ENCODE peak calls at places on chromosomes 3 and 15, in nine cellular contexts. One of them, this sample, is unnamed.

GRCh38 chr3:194869482-194870169 is 183.9 kb downstream of the FAM43A start:
- DNase-seq in tibial artery: no peak
- DNase-seq in HepG2: no peak
- DNase-seq in A549: peak
- DNase-seq in cardiac fibroblast: peak
- DNase-seq in endodermal cell: no peak
- DNase-seq in right atrium auricular region: no peak
- DNase-seq in HFF-Myc: no peak
- DNase-seq in spleen: no peak
- DNase-seq in this sample: no peak

GRCh38 chr3:82410366-82410765 is 648.9 kb upstream of the GBE1 start:
- DNase-seq in tibial artery: no peak
- DNase-seq in HepG2: no peak
- DNase-seq in A549: no peak
- DNase-seq in cardiac fibroblast: no peak
- DNase-seq in endodermal cell: no peak
- DNase-seq in right atrium auricular region: no peak
- DNase-seq in HFF-Myc: no peak
- DNase-seq in spleen: no peak
- DNase-seq in this sample: no peak

GRCh38 chr3:44584646-44585501 is at the start of gene ZNF660:
- DNase-seq in tibial artery: peak
- DNase-seq in HepG2: peak
- DNase-seq in A549: no peak
- DNase-seq in cardiac fibroblast: peak
- DNase-seq in endodermal cell: peak
- DNase-seq in right atrium auricular region: peak
- DNase-seq in HFF-Myc: peak
- DNase-seq in spleen: peak
- DNase-seq in this sample: peak

GRCh38 chr15:72365844-72366243 is 10.0 kb downstream of the HEXA start:
- DNase-seq in tibial artery: no peak
- DNase-seq in HepG2: no peak
- DNase-seq in A549: no peak
- DNase-seq in cardiac fibroblast: no peak
- DNase-seq in endodermal cell: no peak
- DNase-seq in right atrium auricular region: no peak
- DNase-seq in HFF-Myc: no peak
- DNase-seq in spleen: no peak
- DNase-seq in this sample: no peak

GRCh38 chr15:44009056-44009455 is 182.3 kb downstream of the WDR76 start:
- DNase-seq in tibial artery: no peak
- DNase-seq in HepG2: no peak
- DNase-seq in A549: peak
- DNase-seq in cardiac fibroblast: peak
- DNase-seq in endodermal cell: no peak
- DNase-seq in right atrium auricular region: no peak
- DNase-seq in HFF-Myc: no peak
- DNase-seq in spleen: no peak
- DNase-seq in this sample: no peak

GRCh38 chr3:126737527-126737926 is 33.5 kb downstream of the CHCHD6 start:
- DNase-seq in tibial artery: no peak
- DNase-seq in HepG2: no peak
- DNase-seq in A549: no peak
- DNase-seq in cardiac fibroblast: no peak
- DNase-seq in endodermal cell: peak
- DNase-seq in right atrium auricular region: no peak
- DNase-seq in HFF-Myc: no peak
- DNase-seq in spleen: no peak
- DNase-seq in this sample: no peak

GRCh38 chr15:75644376-75644775 is 3.3 kb upstream of the SNX33 start:
- DNase-seq in tibial artery: no peak
- DNase-seq in HepG2: no peak
- DNase-seq in A549: no peak
- DNase-seq in cardiac fibroblast: no peak
- DNase-seq in endodermal cell: no peak
- DNase-seq in right atrium auricular region: no peak
- DNase-seq in HFF-Myc: no peak
- DNase-seq in spleen: no peak
- DNase-seq in this sample: no peak

GRCh38 chr3:177210744-177211502 is 13.6 kb upstream of the TBL1XR1 start:
- DNase-seq in tibial artery: no peak
- DNase-seq in HepG2: no peak
- DNase-seq in A549: no peak
- DNase-seq in cardiac fibroblast: no peak
- DNase-seq in endodermal cell: no peak
- DNase-seq in right atrium auricular region: no peak
- DNase-seq in HFF-Myc: no peak
- DNase-seq in spleen: no peak
- DNase-seq in this sample: no peak

GRCh38 chr3:4290272-4290893 is 12.8 kb upstream of the SETMAR start:
- DNase-seq in tibial artery: no peak
- DNase-seq in HepG2: peak
- DNase-seq in A549: peak
- DNase-seq in cardiac fibroblast: peak
- DNase-seq in endodermal cell: peak
- DNase-seq in right atrium auricular region: no peak
- DNase-seq in HFF-Myc: peak
- DNase-seq in spleen: no peak
- DNase-seq in this sample: peak

GRCh38 chr3:38107911-38108648 is 28.8 kb downstream of the ACAA1 start:
- DNase-seq in tibial artery: peak
- DNase-seq in HepG2: no peak
- DNase-seq in A549: no peak
- DNase-seq in cardiac fibroblast: no peak
- DNase-seq in endodermal cell: peak
- DNase-seq in right atrium auricular region: no peak
- DNase-seq in HFF-Myc: no peak
- DNase-seq in spleen: no peak
- DNase-seq in this sample: no peak

GRCh38 chr3:182795383-182795782 is 2.1 kb downstream of the ATP11B start:
- DNase-seq in tibial artery: no peak
- DNase-seq in HepG2: no peak
- DNase-seq in A549: no peak
- DNase-seq in cardiac fibroblast: peak
- DNase-seq in endodermal cell: no peak
- DNase-seq in right atrium auricular region: no peak
- DNase-seq in HFF-Myc: no peak
- DNase-seq in spleen: no peak
- DNase-seq in this sample: no peak

GRCh38 chr3:128879991-128880390 is 571 bp downstream of the ACAD9 start:
- DNase-seq in tibial artery: no peak
- DNase-seq in HepG2: no peak
- DNase-seq in A549: no peak
- DNase-seq in cardiac fibroblast: no peak
- DNase-seq in endodermal cell: no peak
- DNase-seq in right atrium auricular region: no peak
- DNase-seq in HFF-Myc: no peak
- DNase-seq in spleen: peak
- DNase-seq in this sample: no peak

GRCh38 chr15:85646538-85647091 is 148.1 kb downstream of the KLHL25 start:
- DNase-seq in tibial artery: no peak
- DNase-seq in HepG2: no peak
- DNase-seq in A549: no peak
- DNase-seq in cardiac fibroblast: peak
- DNase-seq in endodermal cell: no peak
- DNase-seq in right atrium auricular region: no peak
- DNase-seq in HFF-Myc: no peak
- DNase-seq in spleen: no peak
- DNase-seq in this sample: peak

GRCh38 chr3:89098964-89099585 is 8.3 kb upstream of the EPHA3 start:
- DNase-seq in tibial artery: peak
- DNase-seq in HepG2: peak
- DNase-seq in A549: peak
- DNase-seq in cardiac fibroblast: peak
- DNase-seq in endodermal cell: peak
- DNase-seq in right atrium auricular region: no peak
- DNase-seq in HFF-Myc: peak
- DNase-seq in spleen: no peak
- DNase-seq in this sample: peak

GRCh38 chr3:28234454-28234853 is 7.0 kb upstream of the CMC1 start:
- DNase-seq in tibial artery: no peak
- DNase-seq in HepG2: no peak
- DNase-seq in A549: no peak
- DNase-seq in cardiac fibroblast: no peak
- DNase-seq in endodermal cell: no peak
- DNase-seq in right atrium auricular region: no peak
- DNase-seq in HFF-Myc: no peak
- DNase-seq in spleen: no peak
- DNase-seq in this sample: no peak

GRCh38 chr15:31458591-31458990 is 132.0 kb downstream of the KLF13 start:
- DNase-seq in tibial artery: peak
- DNase-seq in HepG2: no peak
- DNase-seq in A549: no peak
- DNase-seq in cardiac fibroblast: no peak
- DNase-seq in endodermal cell: no peak
- DNase-seq in right atrium auricular region: peak
- DNase-seq in HFF-Myc: no peak
- DNase-seq in spleen: no peak
- DNase-seq in this sample: no peak

GRCh38 chr3:147360936-147361670 is 45.2 kb downstream of the ZIC4 start:
- DNase-seq in tibial artery: no peak
- DNase-seq in HepG2: no peak
- DNase-seq in A549: no peak
- DNase-seq in cardiac fibroblast: no peak
- DNase-seq in endodermal cell: peak
- DNase-seq in right atrium auricular region: no peak
- DNase-seq in HFF-Myc: no peak
- DNase-seq in spleen: no peak
- DNase-seq in this sample: no peak

GRCh38 chr3:11718582-11719405 is 75.1 kb upstream of the VGLL4 start:
- DNase-seq in tibial artery: peak
- DNase-seq in HepG2: peak
- DNase-seq in A549: peak
- DNase-seq in cardiac fibroblast: peak
- DNase-seq in endodermal cell: peak
- DNase-seq in right atrium auricular region: peak
- DNase-seq in HFF-Myc: no peak
- DNase-seq in spleen: peak
- DNase-seq in this sample: no peak

GRCh38 chr15:40238927-40239591 is at the start of gene PAK6:
- DNase-seq in tibial artery: no peak
- DNase-seq in HepG2: no peak
- DNase-seq in A549: peak
- DNase-seq in cardiac fibroblast: peak
- DNase-seq in endodermal cell: peak
- DNase-seq in right atrium auricular region: peak
- DNase-seq in HFF-Myc: no peak
- DNase-seq in spleen: no peak
- DNase-seq in this sample: no peak
- H3K4me3 ChIP-seq in tibial artery: peak
- H3K4me3 ChIP-seq in HepG2: peak
- H3K4me3 ChIP-seq in A549: peak
- H3K4me3 ChIP-seq in cardiac fibroblast: peak
- H3K4me3 ChIP-seq in endodermal cell: peak
- H3K4me3 ChIP-seq in right atrium auricular region: peak
- H3K4me3 ChIP-seq in HFF-Myc: peak
- H3K4me3 ChIP-seq in spleen: no peak
- H3K4me3 ChIP-seq in this sample: peak

GRCh38 chr3:197450295-197450694 is 105.5 kb downstream of the BDH1 start:
- DNase-seq in tibial artery: no peak
- DNase-seq in HepG2: no peak
- DNase-seq in A549: no peak
- DNase-seq in cardiac fibroblast: no peak
- DNase-seq in endodermal cell: no peak
- DNase-seq in right atrium auricular region: no peak
- DNase-seq in HFF-Myc: no peak
- DNase-seq in spleen: no peak
- DNase-seq in this sample: no peak

GRCh38 chr3:197458179-197458707 is 97.5 kb downstream of the BDH1 start:
- DNase-seq in tibial artery: no peak
- DNase-seq in HepG2: peak
- DNase-seq in A549: peak
- DNase-seq in cardiac fibroblast: no peak
- DNase-seq in endodermal cell: peak
- DNase-seq in right atrium auricular region: no peak
- DNase-seq in HFF-Myc: no peak
- DNase-seq in spleen: peak
- DNase-seq in this sample: no peak

GRCh38 chr3:197458906-197459470 is 96.8 kb downstream of the BDH1 start:
- DNase-seq in tibial artery: no peak
- DNase-seq in HepG2: no peak
- DNase-seq in A549: no peak
- DNase-seq in cardiac fibroblast: no peak
- DNase-seq in endodermal cell: no peak
- DNase-seq in right atrium auricular region: no peak
- DNase-seq in HFF-Myc: no peak
- DNase-seq in spleen: peak
- DNase-seq in this sample: no peak

GRCh38 chr3:197456271-197457091 is 99.3 kb downstream of the BDH1 start:
- DNase-seq in tibial artery: peak
- DNase-seq in HepG2: peak
- DNase-seq in A549: peak
- DNase-seq in cardiac fibroblast: peak
- DNase-seq in endodermal cell: peak
- DNase-seq in right atrium auricular region: peak
- DNase-seq in HFF-Myc: peak
- DNase-seq in spleen: peak
- DNase-seq in this sample: peak

DNA sequence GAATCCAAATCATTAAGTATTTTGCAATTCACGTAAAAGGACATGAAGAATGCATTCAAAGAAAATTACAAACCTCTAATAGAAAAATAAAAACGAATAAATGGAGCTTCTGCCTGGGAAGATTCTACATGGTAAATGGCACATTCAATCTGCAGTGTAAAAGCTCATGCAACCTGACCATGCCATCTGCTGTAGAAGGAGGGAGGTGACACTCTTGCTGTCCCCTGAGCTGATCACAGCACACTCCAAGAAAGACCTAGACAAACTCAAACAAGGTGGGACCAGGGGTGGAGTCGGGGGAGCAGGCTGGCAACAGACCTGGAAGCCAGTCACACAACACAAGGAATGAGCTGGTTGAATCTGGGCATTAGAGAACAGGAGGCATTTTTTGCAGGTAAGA is 101.8 kb downstream of the BDH1 start:
- DNase-seq in tibial artery: no peak
- DNase-seq in HepG2: peak
- DNase-seq in A549: peak
- DNase-seq in cardiac fibroblast: peak
- DNase-seq in endodermal cell: no peak
- DNase-seq in right atrium auricular region: no peak
- DNase-seq in HFF-Myc: no peak
- DNase-seq in spleen: no peak
- DNase-seq in this sample: no peak
- TF ChIP-seq CTCF in tibial artery: no peak
- TF ChIP-seq CTCF in HepG2: peak
- TF ChIP-seq CTCF in A549: peak
- TF ChIP-seq CTCF in cardiac fibroblast: peak
- TF ChIP-seq CTCF in endodermal cell: peak
- TF ChIP-seq CTCF in right atrium auricular region: peak
- TF ChIP-seq CTCF in HFF-Myc: no peak
- TF ChIP-seq CTCF in spleen: no peak
- TF ChIP-seq CTCF in this sample: peak

GRCh38 chr15:59523702-59524101 is 85.7 kb downstream of the FAM81A start:
- DNase-seq in tibial artery: no peak
- DNase-seq in HepG2: no peak
- DNase-seq in A549: no peak
- DNase-seq in cardiac fibroblast: no peak
- DNase-seq in endodermal cell: no peak
- DNase-seq in right atrium auricular region: no peak
- DNase-seq in HFF-Myc: no peak
- DNase-seq in spleen: no peak
- DNase-seq in this sample: no peak
- H3K4me3 ChIP-seq in tibial artery: no peak
- H3K4me3 ChIP-seq in HepG2: no peak
- H3K4me3 ChIP-seq in A549: no peak
- H3K4me3 ChIP-seq in cardiac fibroblast: no peak
- H3K4me3 ChIP-seq in endodermal cell: no peak
- H3K4me3 ChIP-seq in right atrium auricular region: no peak
- H3K4me3 ChIP-seq in HFF-Myc: no peak
- H3K4me3 ChIP-seq in spleen: no peak
- H3K4me3 ChIP-seq in this sample: no peak

GRCh38 chr3:52052831-52053306 is 3.5 kb downstream of the DUSP7 start:
- DNase-seq in tibial artery: peak
- DNase-seq in HepG2: peak
- DNase-seq in A549: peak
- DNase-seq in cardiac fibroblast: peak
- DNase-seq in endodermal cell: peak
- DNase-seq in right atrium auricular region: peak
- DNase-seq in HFF-Myc: no peak
- DNase-seq in spleen: peak
- DNase-seq in this sample: no peak
- TF ChIP-seq CTCF in tibial artery: peak
- TF ChIP-seq CTCF in HepG2: peak
- TF ChIP-seq CTCF in A549: no peak
- TF ChIP-seq CTCF in cardiac fibroblast: peak
- TF ChIP-seq CTCF in endodermal cell: peak
- TF ChIP-seq CTCF in right atrium auricular region: peak
- TF ChIP-seq CTCF in HFF-Myc: peak
- TF ChIP-seq CTCF in spleen: peak
- TF ChIP-seq CTCF in this sample: peak

This sample was measured in astrocyte of the cerebellum.